ENCODE peak calls at places on chromosomes 7 and 10, in four cellular contexts. L, V, Y and H are unnamed samples.

GRCh38 chr7:143458263-143458662 is 15.0 kb downstream of the TAS2R60 start:
- DNase-seq in Y (no peak), L (no peak), V (no peak), H (no peak)

GRCh38 chr7:6227294-6227846 is 45.1 kb downstream of the CYTH3 start:
- DNase-seq in L (no peak), Y (peak; percentile 80), V (no peak), H (no peak)

GRCh38 chr7:13803134-13803533 is 186.3 kb downstream of the ETV1 start:
- DNase-seq in V (no peak), Y (no peak), L (no peak), H (no peak)

GRCh38 chr10:34094146-34094696 is 720.9 kb downstream of the PARD3 start:
- DNase-seq in L (no peak), Y (no peak), V (no peak), H (no peak)

GRCh38 chr10:107727762-107728317 is 563.3 kb upstream of the SORCS1 start:
- DNase-seq in Y (peak; percentile 54), L (no peak), V (no peak), H (no peak)

GRCh38 chr7:26376208-26376917 is 84.7 kb downstream of the SNX10 start:
- DNase-seq in V (no peak), Y (no peak), L (peak; percentile 70), H (peak; percentile 74)

GRCh38 chr7:96199421-96199820 is 122.5 kb downstream of the SLC25A13 start:
- DNase-seq in L (no peak), V (no peak), Y (peak; percentile 14), H (no peak)

GRCh38 chr7:23470290-23471089 is at the start of gene IGF2BP3:
- DNase-seq in Y (peak; percentile 98), L (peak; percentile 60), V (no peak), H (peak; percentile 96)

GRCh38 chr10:48467669-48468068 is 137.2 kb downstream of the ARHGAP22 start:
- DNase-seq in V (no peak), Y (no peak), L (no peak), H (no peak)

GRCh38 chr10:12780634-12781601 is 220.6 kb downstream of the CCDC3 start:
- DNase-seq in Y (peak; percentile 10), L (no peak), V (peak; percentile 37), H (no peak)

GRCh38 chr10:4249841-4250496 is 465.0 kb upstream of the KLF6 start:
- DNase-seq in L (no peak), V (no peak), Y (no peak), H (no peak)

GRCh38 chr7:137969828-137970227 is 32.1 kb downstream of the CREB3L2 start:
- DNase-seq in Y (no peak), L (no peak), V (no peak), H (no peak)

GRCh38 chr10:119723624-119724023 is 2.2 kb upstream of the INPP5F start:
- DNase-seq in V (no peak), Y (no peak), L (no peak), H (no peak)

GRCh38 chr10:99345350-99345749 is 16.2 kb downstream of the CNNM1 start:
- DNase-seq in L (no peak), Y (no peak), V (no peak), H (no peak)

GRCh38 chr10:79445217-79445707 is at the start of gene ZCCHC24:
- DNase-seq in L (peak; percentile 55), V (peak; percentile 67), Y (peak; percentile 36), H (peak; percentile 34)

GRCh38 chr10:97928897-97929296 is 79.3 kb downstream of the GOLGA7B start:
- DNase-seq in Y (no peak), L (no peak), V (no peak), H (no peak)

GRCh38 chr10:14080795-14081194 is 249.9 kb downstream of the FRMD4A start:
- DNase-seq in L (no peak), Y (no peak), V (no peak), H (no peak)

GRCh38 chr10:58641095-58641531 is 128.4 kb downstream of the BICC1 start:
- DNase-seq in V (no peak), Y (peak; percentile 96), L (peak; percentile 14), H (no peak)

GRCh38 chr10:44143556-44143955 is 241.3 kb downstream of the CXCL12 start:
- DNase-seq in Y (no peak), L (no peak), V (no peak), H (no peak)

GRCh38 chr10:52525761-52526160 is 211.7 kb downstream of the DKK1 start:
- DNase-seq in L (no peak), Y (peak; percentile 36), V (no peak), H (peak; percentile 29)

GRCh38 chr7:70614237-70614984 is 517.5 kb upstream of the GALNT17 start:
- DNase-seq in Y (peak; percentile 46), L (no peak), V (peak; percentile 88), H (no peak)

GRCh38 chr10:3452234-3452633 is 279.7 kb upstream of the PITRM1 start:
- DNase-seq in V (no peak), Y (peak; percentile 91), L (no peak), H (peak; percentile 85)

GRCh38 chr10:31773749-31774148 is 154.9 kb downstream of the ARHGAP12 start:
- DNase-seq in L (no peak), V (no peak), Y (no peak), H (no peak)

GRCh38 chr10:4058514-4059029 is 273.6 kb upstream of the KLF6 start:
- DNase-seq in V (no peak), Y (no peak), L (no peak), H (no peak)